ENCODE peak calls at places on chromosomes 3 and 15, in ten cellular contexts. B is astrocyte of the spinal cord, O is COR-L47, P is endodermal cell, M is adipocyte, L is smooth muscle cell of the brain vasculature, I is lower leg skin, A is endothelial cell, C is A549, U is AG20443. F is an unnamed sample.

GRCh38 chr3:127172670-127173515 is 20.0 kb upstream of the PRR23E start:
- DNase-seq in P (peak), I (peak), A (no peak), O (peak), B (peak), L (no peak), U (peak), C (no peak), M (peak), F (peak)

GRCh38 chr3:112111785-112112402 is 21.2 kb downstream of the GCSAM start:
- DNase-seq in O (peak), M (peak), U (peak), P (peak), I (no peak), C (peak), B (peak), A (peak), L (no peak), F (peak)

GRCh38 chr3:37864904-37865303 is 3.2 kb downstream of the CTDSPL start:
- DNase-seq in M (no peak), I (no peak), A (no peak), P (no peak), C (no peak), L (no peak), B (no peak), U (no peak), O (no peak), F (no peak)

GRCh38 chr3:119759962-119760361 is 21.9 kb upstream of the NR1I2 start:
- DNase-seq in B (no peak), U (no peak), C (no peak), L (no peak), P (no peak), A (no peak), I (no peak), M (no peak), O (no peak), F (no peak)

GRCh38 chr3:158791259-158791920 is 10.5 kb upstream of the MFSD1 start:
- DNase-seq in L (no peak), C (peak), M (peak), B (peak), A (peak), O (peak), U (peak), P (no peak), I (no peak), F (peak)

GRCh38 chr3:134449277-134449676 is 36.5 kb downstream of the ANAPC13 start:
- DNase-seq in P (peak), U (peak), O (peak), C (no peak), M (peak), I (no peak), B (no peak), A (peak), L (no peak), F (peak)

GRCh38 chr15:71746719-71747118 is 63.6 kb upstream of the NR2E3 start:
- DNase-seq in B (no peak), O (no peak), L (no peak), U (no peak), P (no peak), A (no peak), M (no peak), I (no peak), C (no peak), F (no peak)

GRCh38 chr15:40343512-40343911 is 2.8 kb upstream of the CCDC9B start:
- DNase-seq in O (no peak), M (peak), L (no peak), U (peak), B (peak), I (no peak), C (no peak), P (no peak), A (no peak), F (peak)

GRCh38 chr3:170751083-170751893 is 118.7 kb downstream of the RPL22L1 start:
- DNase-seq in L (peak), O (no peak), P (no peak), M (peak), B (peak), C (peak), I (peak), A (no peak), U (peak), F (peak)

F was measured in LHCN-M2.